ENCODE peak calls at places on chromosomes 4 and X, in five cellular contexts. G is mesothelial cell of epicardium, R is AG10803, C is endodermal cell, L is GM10248. Z is an unnamed sample.

GRCh38 chr4:108165601-108166000 is 3.1 kb downstream of the LEF1 start:
- DNase-seq in G (no peak), R (no peak), C (no peak), L (no peak), Z (no peak)

GRCh38 chrX:103845165-103845653 is 13.2 kb upstream of the RAB9B start:
- DNase-seq in G (no peak), R (peak), C (peak), L (peak), Z (peak)

GRCh38 chr4:19689511-19689910 is 562.2 kb upstream of the SLIT2 start:
- DNase-seq in G (no peak), R (peak), C (no peak), L (no peak), Z (no peak)

GRCh38 chrX:69615779-69616519 is at the start of gene EDA:
- DNase-seq in G (peak), R (peak), C (peak), L (peak), Z (peak)

GRCh38 chr4:4695497-4695896 is 153.6 kb upstream of the STX18 start:
- DNase-seq in G (no peak), R (no peak), C (no peak), L (no peak), Z (no peak)

GRCh38 chr4:86532851-86533250 is 61.3 kb upstream of the PTPN13 start:
- DNase-seq in G (no peak), R (no peak), C (no peak), L (no peak), Z (no peak)

GRCh38 chr4:152628128-152628527 is 51.7 kb downstream of the TMEM154 start:
- DNase-seq in G (no peak), R (peak), C (no peak), L (no peak), Z (no peak)

GRCh38 chr4:142823796-142824195 is 22.3 kb downstream of the INPP4B start:
- DNase-seq in G (no peak), R (no peak), C (no peak), L (no peak), Z (no peak)

GRCh38 chrX:1451251-1451675 is 1.4 kb downstream of the ASMTL start:
- DNase-seq in G (no peak), R (no peak), C (no peak), L (no peak), Z (no peak)

GRCh38 chr4:140609548-140610425 is 41.0 kb upstream of the UCP1 start:
- DNase-seq in G (no peak), R (peak), C (no peak), L (peak), Z (no peak)

GRCh38 chr4:151325320-151326246 is at the start of gene SH3D19:
- DNase-seq in G (peak), R (peak), C (peak), L (peak), Z (peak)

GRCh38 chrX:117995378-117995777 is 121.2 kb downstream of the KLHL13 start:
- DNase-seq in G (no peak), R (no peak), C (no peak), L (no peak), Z (no peak)

GRCh38 chr4:28093071-28093470 is 1232.4 kb downstream of the STIM2 start:
- DNase-seq in G (no peak), R (no peak), C (no peak), L (no peak), Z (no peak)

GRCh38 chrX:136551410-136551809 is 19.4 kb downstream of the VGLL1 start:
- DNase-seq in G (no peak), R (no peak), C (no peak), L (no peak), Z (no peak)

GRCh38 chrX:108735087-108735679 is 1.2 kb downstream of the IRS4 start:
- DNase-seq in G (no peak), R (no peak), C (peak), L (peak), Z (no peak)

GRCh38 chr4:82491251-82491960 is 61.0 kb downstream of the ENOPH1 start:
- DNase-seq in G (no peak), R (no peak), C (no peak), L (no peak), Z (no peak)

GRCh38 chr4:173318648-173319211 is 15.4 kb downstream of the HMGB2 start:
- DNase-seq in G (no peak), R (peak), C (no peak), L (no peak), Z (no peak)

GRCh38 chrX:27336466-27337091 is 126.6 kb downstream of the PPP4R3C start:
- DNase-seq in G (no peak), R (no peak), C (peak), L (peak), Z (peak)

GRCh38 chr4:93317046-93317445 is 511.5 kb upstream of the ATOH1 start:
- DNase-seq in G (no peak), R (no peak), C (no peak), L (no peak), Z (no peak)

GRCh38 chrX:23828894-23829293 is 45.9 kb downstream of the SAT1 start:
- DNase-seq in G (no peak), R (no peak), C (no peak), L (no peak), Z (no peak)

GRCh38 chrX:9844936-9845573 is 58.8 kb downstream of the SHROOM2 start:
- DNase-seq in G (no peak), R (no peak), C (no peak), L (no peak), Z (no peak)

GRCh38 chr4:123257563-123257962 is 139.0 kb upstream of the SPRY1 start:
- DNase-seq in G (no peak), R (no peak), C (no peak), L (no peak), Z (no peak)

GRCh38 chrX:119512145-119512800 is 44.0 kb downstream of the SLC25A5 start:
- DNase-seq in G (no peak), R (peak), C (peak), L (peak), Z (peak)

GRCh38 chrX:153375571-153375970 is 25.6 kb downstream of the PNMA6E start:
- DNase-seq in G (no peak), R (no peak), C (no peak), L (no peak), Z (no peak)

DNA sequence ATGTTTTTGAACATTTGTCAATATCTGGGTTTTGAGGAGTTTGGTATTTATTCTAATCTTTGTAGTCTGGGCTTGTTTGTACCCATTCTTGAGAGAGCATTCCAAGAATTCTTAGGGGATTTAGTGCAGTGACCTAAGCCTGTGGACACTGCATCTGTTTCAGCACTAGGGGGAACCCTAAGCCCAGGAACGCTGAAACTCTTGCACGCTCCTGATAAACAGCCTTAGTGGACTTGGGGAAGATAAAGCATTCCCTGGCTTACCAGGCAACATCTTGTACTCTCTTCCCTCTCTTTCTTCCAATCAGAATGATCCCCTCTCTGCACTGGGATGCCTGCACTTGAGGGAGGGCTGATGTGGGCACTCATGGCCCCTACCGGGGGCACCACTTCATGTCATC is 654.9 kb upstream of the HTR2C start:
- DNase-seq in G (no peak), R (peak), C (peak), L (no peak), Z (peak)
- TF ChIP-seq CTCF in G (no peak), R (peak), C (peak), L (peak), Z (peak)

DNA sequence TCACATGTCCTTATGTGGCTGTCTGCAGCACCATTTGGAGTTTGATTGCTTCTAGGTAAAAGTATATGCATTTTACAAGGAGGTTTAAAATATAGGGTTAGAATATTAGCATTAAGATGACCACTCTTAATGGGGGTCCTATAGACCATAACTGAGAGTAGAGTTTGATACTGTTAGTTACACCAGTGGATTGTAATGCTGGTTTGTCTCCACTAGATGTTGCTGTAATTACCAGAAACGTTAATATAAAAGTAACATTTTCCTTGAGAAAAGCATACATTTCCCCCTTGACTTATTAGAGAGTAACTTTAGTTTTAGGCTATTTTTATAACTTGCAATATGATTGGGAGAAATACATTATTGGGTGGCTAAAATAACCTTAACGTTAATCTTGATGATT is 93.0 kb downstream of the ZXDA start:
- DNase-seq in G (no peak), R (peak), C (no peak), L (no peak), Z (no peak)
- TF ChIP-seq CTCF in G (no peak), R (peak), C (peak), L (peak), Z (no peak)

GRCh38 chrX:37504991-37505390 is 66.5 kb upstream of the LANCL3 start:
- DNase-seq in G (no peak), R (no peak), C (no peak), L (no peak), Z (no peak)

GRCh38 chrX:37509349-37509748 is 62.1 kb upstream of the LANCL3 start:
- DNase-seq in G (no peak), R (no peak), C (peak), L (no peak), Z (peak)
- TF ChIP-seq CTCF in G (no peak), R (peak), C (peak), L (peak), Z (no peak)

DNA sequence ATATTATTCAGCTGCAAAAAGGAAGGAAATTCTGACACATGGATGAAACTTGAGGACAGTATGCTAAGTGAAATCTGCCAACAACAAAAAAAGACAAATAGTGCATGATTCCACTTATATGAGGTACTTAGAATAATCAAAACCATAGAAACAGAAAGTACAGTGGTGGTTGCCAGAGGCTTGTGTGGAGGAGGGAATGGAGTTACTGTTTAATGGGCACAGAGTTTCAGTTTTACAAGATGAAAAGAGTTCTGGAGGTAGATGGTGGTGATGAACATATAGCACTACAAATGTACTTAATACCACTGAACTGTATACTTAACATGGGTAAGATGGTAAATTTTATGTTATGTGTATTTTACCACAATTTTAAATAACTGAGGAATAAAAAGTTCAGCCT is 212.0 kb upstream of the KLF3 start:
- DNase-seq in G (no peak), R (no peak), C (no peak), L (no peak), Z (no peak)
- TF ChIP-seq CTCF in G (no peak), R (no peak), C (no peak), L (no peak), Z (no peak)

GRCh38 chr4:121376541-121376940 is 4.3 kb downstream of the QRFPR start:
- DNase-seq in G (no peak), R (no peak), C (no peak), L (no peak), Z (no peak)

GRCh38 chr4:121379276-121379675 is 1.5 kb downstream of the QRFPR start:
- DNase-seq in G (no peak), R (no peak), C (no peak), L (no peak), Z (no peak)

GRCh38 chr4:121380448-121381147 is at the start of gene QRFPR:
- DNase-seq in G (no peak), R (no peak), C (peak), L (no peak), Z (peak)

GRCh38 chr4:121377065-121377464 is 3.8 kb downstream of the QRFPR start:
- DNase-seq in G (no peak), R (no peak), C (no peak), L (no peak), Z (no peak)

DNA sequence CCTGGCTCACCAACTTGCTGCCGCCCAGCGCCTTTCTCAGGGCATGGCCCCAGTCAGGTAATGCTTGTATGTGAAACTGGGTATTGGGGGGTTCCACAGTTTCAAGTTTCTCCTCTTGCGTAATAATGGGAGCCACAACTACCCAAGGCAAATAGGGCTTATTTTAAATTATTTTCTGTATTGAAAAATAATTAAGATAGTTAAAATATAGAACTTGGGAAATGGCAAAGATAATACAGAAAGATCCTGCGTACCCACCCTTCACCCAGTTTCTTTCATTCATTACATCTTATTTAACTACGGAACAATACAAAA is 287 bp upstream of the QRFPR start:
- DNase-seq in G (no peak), R (no peak), C (no peak), L (no peak), Z (no peak)
- TF ChIP-seq CTCF in G (no peak), R (no peak), C (no peak), L (no peak), Z (no peak)

Z was measured in endothelial cell.